ENCODE peak calls at places on chromosome 10, in six cellular contexts. X, V, M, Q, I and L are unnamed samples.

GRCh38 chr10:100567249-100567648 is 31.5 kb downstream of the HIF1AN start:
- DNase-seq in X (no peak), V (no peak), M (no peak), Q (no peak), I (no peak), L (no peak)

GRCh38 chr10:68073631-68074403 is 1.3 kb downstream of the HERC4 start:
- DNase-seq in X (no peak), V (no peak), M (no peak), Q (no peak), I (no peak), L (no peak)

GRCh38 chr10:55500931-55501559 is 700.0 kb upstream of the PCDH15 start:
- DNase-seq in X (no peak), V (peak), M (peak), Q (no peak), I (no peak), L (peak)

GRCh38 chr10:52644678-52645434 is 127.7 kb downstream of the MBL2 start:
- DNase-seq in X (peak), V (peak), M (peak), Q (peak), I (no peak), L (peak)

GRCh38 chr10:97498841-97499560 is at the start of gene UBTD1:
- DNase-seq in X (no peak), V (peak), M (peak), Q (peak), I (no peak), L (peak)

GRCh38 chr10:35386594-35387174 is 50.4 kb downstream of the CCNY start:
- DNase-seq in X (no peak), V (peak), M (no peak), Q (no peak), I (no peak), L (peak)

GRCh38 chr10:93965911-93966310 is 27.8 kb upstream of the PLCE1 start:
- DNase-seq in X (no peak), V (no peak), M (no peak), Q (no peak), I (no peak), L (no peak)

GRCh38 chr10:124403548-124403947 is 15.2 kb downstream of the OAT start:
- DNase-seq in X (peak), V (peak), M (peak), Q (peak), I (peak), L (peak)

GRCh38 chr10:277963-278362 is 142.7 kb downstream of the ZMYND11 start:
- DNase-seq in X (no peak), V (no peak), M (no peak), Q (no peak), I (no peak), L (no peak)

GRCh38 chr10:119750391-119751230 is 24.8 kb downstream of the INPP5F start:
- DNase-seq in X (peak), V (peak), M (peak), Q (peak), I (peak), L (no peak)

GRCh38 chr10:63114031-63114814 is 18.9 kb upstream of the NRBF2 start:
- DNase-seq in X (no peak), V (peak), M (no peak), Q (no peak), I (no peak), L (peak)

GRCh38 chr10:19791032-19791431 is 25.2 kb upstream of the PLXDC2 start:
- DNase-seq in X (no peak), V (no peak), M (no peak), Q (no peak), I (no peak), L (no peak)

GRCh38 chr10:133326745-133327650 is 9.7 kb downstream of the CALY start:
- DNase-seq in X (no peak), V (no peak), M (no peak), Q (no peak), I (no peak), L (no peak)

GRCh38 chr10:1579671-1580070 is 157.7 kb downstream of the ADARB2 start:
- DNase-seq in X (no peak), V (no peak), M (no peak), Q (no peak), I (no peak), L (no peak)

GRCh38 chr10:45001382-45002148 is 842 bp downstream of the ZNF22 start:
- DNase-seq in X (no peak), V (no peak), M (no peak), Q (no peak), I (peak), L (peak)

GRCh38 chr10:124560377-124560776 is 98.8 kb downstream of the LHPP start:
- DNase-seq in X (no peak), V (no peak), M (no peak), Q (no peak), I (no peak), L (no peak)

GRCh38 chr10:62829622-62830021 is 13.5 kb upstream of the EGR2 start:
- DNase-seq in X (no peak), V (no peak), M (no peak), Q (no peak), I (no peak), L (no peak)

GRCh38 chr10:98482096-98482495 is 35.4 kb upstream of the HPS1 start:
- DNase-seq in X (no peak), V (no peak), M (no peak), Q (no peak), I (no peak), L (no peak)

DNA sequence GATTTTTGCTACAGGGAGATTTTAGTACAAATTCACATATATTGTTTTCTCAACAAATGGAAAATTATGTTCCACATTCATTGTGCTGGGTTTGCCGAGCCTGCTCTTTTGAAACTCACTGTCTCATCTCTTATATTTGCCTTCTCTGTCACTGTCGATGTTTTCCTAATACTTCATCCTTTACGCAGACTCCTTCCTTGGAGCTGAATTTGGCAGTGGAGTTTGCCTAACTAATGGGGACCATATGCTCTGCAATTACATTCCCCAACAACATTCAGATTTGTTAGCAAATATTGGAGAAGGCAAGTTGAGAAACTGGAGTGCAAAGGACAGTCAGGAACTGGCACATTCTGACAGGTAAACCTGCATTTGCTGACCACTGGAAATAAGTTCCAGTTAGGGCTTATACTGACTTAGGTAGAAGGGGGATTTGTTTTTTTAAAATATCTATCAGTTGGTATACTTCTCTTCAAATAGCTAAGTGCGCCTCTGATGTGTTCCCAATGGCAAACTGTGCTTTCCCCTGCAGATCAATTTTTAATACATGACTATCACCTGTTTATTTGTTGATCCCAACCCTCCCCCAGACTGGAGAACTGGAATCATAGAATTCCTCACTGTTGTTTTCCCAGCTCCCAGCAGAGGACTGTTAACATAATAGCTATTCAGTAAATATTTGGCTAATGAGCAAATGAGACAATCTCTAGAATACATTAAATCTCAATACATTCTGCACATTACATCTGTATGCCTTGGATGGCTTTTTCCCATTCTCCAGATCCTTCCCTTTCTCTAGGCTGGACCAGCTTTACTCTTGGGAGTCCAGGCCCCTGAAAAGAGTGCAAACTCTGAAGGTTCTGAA is 769.3 kb downstream of the KCNMA1 start:
- DNase-seq in X (no peak), V (no peak), M (no peak), Q (no peak), I (no peak), L (no peak)
- TF ChIP-seq JUND in X (no peak), V (no peak), M (no peak), Q (no peak), I (no peak), L (no peak)

DNA sequence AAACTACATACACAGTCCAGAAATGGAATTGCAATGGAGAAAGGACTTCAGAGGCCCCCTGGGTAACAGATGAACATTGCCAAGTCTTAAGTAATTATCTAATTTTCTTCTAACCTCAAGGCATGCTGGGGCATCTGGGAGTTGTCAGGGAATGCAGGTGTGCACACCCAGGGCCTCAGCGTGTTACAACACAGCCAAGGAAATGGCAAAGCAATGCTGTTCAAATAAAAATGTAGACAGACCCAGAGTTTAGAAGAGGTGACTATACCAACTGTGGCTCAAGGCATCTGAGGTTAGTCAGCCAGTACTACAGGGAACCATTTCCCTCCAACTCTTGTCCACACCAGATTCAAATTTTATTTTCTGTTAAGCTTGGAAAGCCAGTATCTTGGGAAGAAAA is 73.6 kb downstream of the CCDC3 start:
- DNase-seq in X (no peak), V (no peak), M (no peak), Q (no peak), I (no peak), L (no peak)
- TF ChIP-seq JUND in X (no peak), V (no peak), M (no peak), Q (no peak), I (no peak), L (no peak)

GRCh38 chr10:112282086-112282485 is 1.1 kb upstream of the TECTB start:
- DNase-seq in X (no peak), V (no peak), M (no peak), Q (no peak), I (no peak), L (no peak)

GRCh38 chr10:112275512-112276245 is 7.5 kb upstream of the TECTB start:
- DNase-seq in X (no peak), V (peak), M (no peak), Q (no peak), I (no peak), L (no peak)

GRCh38 chr10:112279482-112279881 is 3.7 kb upstream of the TECTB start:
- DNase-seq in X (no peak), V (no peak), M (no peak), Q (no peak), I (no peak), L (no peak)

GRCh38 chr10:112280205-112280921 is 2.8 kb upstream of the TECTB start:
- DNase-seq in X (no peak), V (peak), M (no peak), Q (no peak), I (no peak), L (no peak)

GRCh38 chr10:112278871-112279270 is 4.3 kb upstream of the TECTB start:
- DNase-seq in X (no peak), V (no peak), M (no peak), Q (no peak), I (no peak), L (no peak)
- TF ChIP-seq JUND in X (no peak), V (no peak), M (no peak), Q (no peak), I (no peak), L (no peak)

GRCh38 chr10:31582365-31583052 is 263.5 kb downstream of the ZEB1 start:
- DNase-seq in X (peak), V (no peak), M (no peak), Q (no peak), I (no peak), L (peak)
- TF ChIP-seq JUND in X (no peak), V (no peak), M (no peak), Q (no peak), I (no peak), L (no peak)

DNA sequence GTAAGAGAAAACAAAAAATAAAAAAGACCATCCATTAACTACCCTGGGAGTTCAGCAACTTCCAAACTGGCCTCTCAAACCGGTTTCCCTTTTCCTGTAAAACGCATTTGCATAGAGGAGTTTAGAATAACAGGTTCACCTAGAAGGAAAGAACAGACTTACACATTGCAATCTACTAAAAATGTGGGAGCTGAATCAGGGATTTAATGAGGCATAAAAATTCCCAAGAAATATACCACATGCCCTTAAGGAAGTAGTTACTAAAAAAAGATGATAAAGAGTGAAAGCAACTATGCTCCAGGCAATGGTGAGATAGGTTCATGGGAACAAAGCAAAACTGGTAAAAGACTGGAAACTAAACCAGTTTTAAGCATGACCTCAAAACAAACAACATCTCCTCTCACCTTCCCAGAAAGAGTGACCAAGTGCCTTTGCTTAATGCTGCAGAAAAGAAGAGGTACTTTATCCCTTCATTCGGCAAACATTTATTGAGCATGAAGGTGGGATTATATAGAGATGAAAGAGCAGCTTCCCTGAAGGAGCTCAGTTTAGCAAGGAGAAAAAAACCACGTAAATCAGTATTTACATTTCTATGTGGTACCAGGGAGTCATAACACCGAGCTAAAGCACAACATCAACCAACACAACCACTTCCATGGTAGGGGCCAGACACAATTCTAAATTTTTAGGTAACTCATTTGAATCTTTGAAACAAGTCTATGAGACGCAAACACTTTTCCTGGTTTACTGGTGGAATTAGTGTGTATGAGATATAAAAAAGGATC is 152.8 kb downstream of the SGMS1 start:
- DNase-seq in X (no peak), V (no peak), M (no peak), Q (no peak), I (no peak), L (no peak)
- TF ChIP-seq JUND in X (no peak), V (no peak), M (no peak), Q (no peak), I (no peak), L (no peak)

DNA sequence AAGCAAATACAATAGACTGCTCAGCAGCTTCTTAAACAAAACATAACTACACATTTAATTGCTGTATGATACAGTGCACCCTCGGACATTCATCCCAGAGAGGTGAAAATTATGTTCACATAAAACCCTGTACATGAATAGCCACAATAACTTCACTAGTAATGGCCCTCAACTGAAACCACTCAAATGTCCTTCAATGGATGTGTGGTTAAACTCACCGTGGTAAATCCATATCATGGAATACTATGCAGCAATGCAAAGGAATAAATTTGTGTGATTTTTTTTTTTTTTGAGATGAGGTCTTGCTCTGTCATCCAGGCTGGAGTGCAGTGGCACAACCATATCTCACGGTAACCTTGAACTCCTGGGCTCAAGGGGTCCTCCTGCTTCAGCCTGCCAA is 252.7 kb downstream of the TCERG1L start:
- DNase-seq in X (no peak), V (no peak), M (no peak), Q (no peak), I (no peak), L (no peak)
- TF ChIP-seq JUND in X (no peak), V (no peak), M (no peak), Q (no peak), I (no peak), L (no peak)

GRCh38 chr10:79980711-79981110 is 31.8 kb upstream of the SFTPD start:
- DNase-seq in X (no peak), V (no peak), M (no peak), Q (no peak), I (no peak), L (no peak)

GRCh38 chr10:79979310-79979972 is 30.5 kb upstream of the SFTPD start:
- DNase-seq in X (no peak), V (no peak), M (no peak), Q (no peak), I (no peak), L (no peak)

GRCh38 chr10:79981356-79981672 is 32.4 kb upstream of the SFTPD start:
- DNase-seq in X (no peak), V (no peak), M (no peak), Q (no peak), I (no peak), L (no peak)

GRCh38 chr10:79981673-79982485 is 33.0 kb upstream of the SFTPD start:
- DNase-seq in X (peak), V (peak), M (peak), Q (no peak), I (no peak), L (peak)

DNA sequence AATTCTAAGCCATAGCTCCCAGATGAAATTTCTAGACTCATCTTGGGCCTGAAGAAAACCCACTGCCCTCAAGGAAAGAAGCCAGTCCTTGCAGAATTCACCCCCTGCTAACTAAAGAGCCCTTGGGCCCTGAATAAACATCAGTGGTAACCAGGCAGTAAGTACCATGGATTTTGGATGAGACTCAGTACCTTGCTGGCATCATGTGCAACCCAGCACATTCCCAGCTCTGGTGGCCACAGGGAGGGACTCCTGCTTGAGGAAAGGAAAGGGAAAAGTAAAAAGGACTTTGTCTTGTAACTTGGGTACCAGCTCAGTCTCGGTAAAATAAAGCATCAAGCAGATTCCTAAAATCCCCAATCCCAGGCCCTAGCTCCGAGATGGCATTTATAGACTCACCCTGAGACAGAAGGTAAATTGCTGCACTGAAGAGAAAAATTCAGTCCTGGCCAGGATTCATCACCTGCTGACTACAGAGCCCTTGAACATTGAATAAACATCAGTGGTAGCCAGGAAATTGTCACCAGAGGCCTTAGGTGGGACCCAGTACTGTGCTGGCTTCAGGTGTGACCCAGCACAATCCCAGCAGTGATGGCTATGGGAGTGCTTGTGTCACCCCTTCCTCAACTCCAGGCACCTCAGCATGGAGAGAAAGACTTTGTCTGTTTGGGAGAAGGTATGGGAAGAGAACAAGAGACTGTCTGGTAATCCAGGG is 31.2 kb upstream of the SFTPD start:
- DNase-seq in X (no peak), V (no peak), M (no peak), Q (no peak), I (no peak), L (no peak)
- TF ChIP-seq JUND in X (no peak), V (no peak), M (no peak), Q (no peak), I (no peak), L (no peak)

GRCh38 chr10:7788640-7789335 is 811 bp downstream of the ATP5F1C start:
- DNase-seq in X (no peak), V (peak), M (no peak), Q (no peak), I (no peak), L (peak)

GRCh38 chr10:7787857-7788639 is at the start of the genes ATP5F1C and KIN:
- DNase-seq in X (peak), V (peak), M (peak), Q (peak), I (peak), L (peak)

GRCh38 chr10:7787150-7787856 is 490 bp downstream of the KIN start:
- DNase-seq in X (no peak), V (no peak), M (no peak), Q (no peak), I (no peak), L (no peak)

GRCh38 chr10:7792541-7792940 is 4.6 kb downstream of the ATP5F1C start:
- DNase-seq in X (no peak), V (peak), M (no peak), Q (no peak), I (no peak), L (no peak)

DNA sequence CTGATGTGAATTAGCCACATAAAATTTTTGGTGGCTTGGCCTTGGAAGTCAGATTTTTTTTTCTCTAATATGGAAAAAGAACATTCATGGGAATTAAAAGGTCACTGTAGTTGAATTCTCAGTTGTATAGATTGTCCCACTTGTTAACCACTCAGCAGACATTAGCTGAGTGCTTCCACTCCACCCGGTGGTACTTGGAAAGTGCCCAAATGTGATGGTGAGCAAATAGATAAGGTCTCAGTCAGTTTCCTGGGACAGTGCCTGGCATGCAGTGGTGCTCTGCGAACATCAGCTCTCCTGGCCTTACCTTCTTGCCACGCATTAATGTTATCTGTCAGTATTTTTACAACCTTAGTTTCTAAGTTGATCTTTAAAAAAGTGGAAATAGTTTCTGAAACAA is 1.4 kb downstream of the ATP5F1C start:
- DNase-seq in X (no peak), V (peak), M (no peak), Q (no peak), I (no peak), L (no peak)
- TF ChIP-seq JUND in X (no peak), V (no peak), M (no peak), Q (no peak), I (no peak), L (no peak)